ENCODE peak calls at places on chromosomes 3 and 15, in four cellular contexts. S, M, P and X are unnamed samples.

GRCh38 chr15:93865610-93866009 is 365.8 kb upstream of the MCTP2 start:
- DNase-seq in S (peak), M (no peak), P (no peak), X (no peak)

GRCh38 chr3:160400048-160400630 is 689 bp downstream of the SMC4 start:
- DNase-seq in S (peak), M (peak), P (peak), X (peak)

GRCh38 chr3:24305795-24306467 is 188.7 kb downstream of the THRB start:
- DNase-seq in S (no peak), M (peak), P (no peak), X (no peak)

GRCh38 chr15:78216276-78217229 is 17.8 kb downstream of the ACSBG1 start:
- DNase-seq in S (peak), M (peak), P (peak), X (peak)

GRCh38 chr15:74906450-74907276 is at the start of gene FAM219B:
- DNase-seq in S (peak), M (peak), P (peak), X (peak)

GRCh38 chr3:188788621-188789081 is 383.1 kb upstream of the TPRG1 start:
- DNase-seq in S (no peak), M (peak), P (no peak), X (no peak)

GRCh38 chr15:70748281-70748747 is 15.0 kb downstream of the UACA start:
- DNase-seq in S (peak), M (no peak), P (peak), X (peak)

GRCh38 chr3:183298708-183299153 is 45.7 kb downstream of the B3GNT5 start:
- DNase-seq in S (peak), M (peak), P (no peak), X (peak)

GRCh38 chr15:59200560-59200959 is 6.1 kb upstream of the LDHAL6B start:
- DNase-seq in S (no peak), M (no peak), P (no peak), X (no peak)

GRCh38 chr15:63188247-63188936 is 1.0 kb upstream of the RAB8B start:
- DNase-seq in S (no peak), M (no peak), P (no peak), X (no peak)

GRCh38 chr3:32630266-32630665 is 54.7 kb upstream of the CNOT10 start:
- DNase-seq in S (no peak), M (no peak), P (no peak), X (no peak)

GRCh38 chr3:10309736-10310135 is 11.2 kb downstream of the SEC13 start:
- DNase-seq in S (no peak), M (no peak), P (no peak), X (no peak)

GRCh38 chr15:74795961-74796625 is 14.2 kb downstream of the CSK start:
- DNase-seq in S (no peak), M (no peak), P (no peak), X (no peak)

GRCh38 chr3:47907784-47908183 is 104.8 kb downstream of the DHX30 start:
- DNase-seq in S (no peak), M (no peak), P (no peak), X (no peak)

GRCh38 chr3:14124223-14124614 is 451 bp downstream of the CHCHD4 start:
- DNase-seq in S (peak), M (peak), P (no peak), X (peak)

GRCh38 chr3:34408088-34408487 is 609.7 kb downstream of the PDCD6IP start:
- DNase-seq in S (no peak), M (no peak), P (no peak), X (no peak)

GRCh38 chr3:58143417-58144055 is 67.2 kb downstream of the DNASE1L3 start:
- DNase-seq in S (no peak), M (no peak), P (no peak), X (no peak)

GRCh38 chr3:16290007-16290826 is 25.2 kb downstream of the OXNAD1 start:
- DNase-seq in S (peak), M (no peak), P (no peak), X (no peak)

GRCh38 chr15:73225358-73226015 is 143.3 kb downstream of the HCN4 start:
- DNase-seq in S (no peak), M (no peak), P (no peak), X (no peak)

GRCh38 chr3:128784228-128784627 is 58.2 kb downstream of the RAB7A start:
- DNase-seq in S (peak), M (peak), P (no peak), X (peak)

GRCh38 chr3:186277268-186277909 is 84.6 kb downstream of the DGKG start:
- DNase-seq in S (no peak), M (no peak), P (peak), X (no peak)

GRCh38 chr15:84840741-84841429 is 23.7 kb downstream of the ALPK3 start:
- DNase-seq in S (peak), M (no peak), P (peak), X (peak)

GRCh38 chr15:63306480-63307073 is 29.2 kb downstream of the APH1B start:
- DNase-seq in S (no peak), M (no peak), P (no peak), X (no peak)

GRCh38 chr3:25783661-25784512 is 644 bp upstream of the NGLY1 start:
- DNase-seq in S (peak), M (no peak), P (peak), X (no peak)

GRCh38 chr15:46312133-46312740 is 677.4 kb downstream of the SQOR start:
- DNase-seq in S (peak), M (peak), P (peak), X (peak)

GRCh38 chr15:71610991-71611720 is 199.2 kb upstream of the NR2E3 start:
- DNase-seq in S (no peak), M (no peak), P (no peak), X (no peak)

GRCh38 chr3:43288366-43288765 is 2.0 kb downstream of the SNRK start:
- DNase-seq in S (no peak), M (no peak), P (no peak), X (no peak)

GRCh38 chr3:101725890-101726275 is 1.5 kb downstream of the CEP97 start:
- DNase-seq in S (no peak), M (no peak), P (no peak), X (no peak)

GRCh38 chr3:96754128-96754527 is 60.3 kb upstream of the EPHA6 start:
- DNase-seq in S (no peak), M (no peak), P (no peak), X (no peak)

GRCh38 chr3:133953297-133953696 is 57.6 kb upstream of the RAB6B start:
- DNase-seq in S (no peak), M (no peak), P (no peak), X (no peak)

GRCh38 chr15:85766007-85766831 is 28.5 kb downstream of the KLHL25 start:
- DNase-seq in S (no peak), M (no peak), P (no peak), X (no peak)

GRCh38 chr15:66394912-66395311 is 8.2 kb downstream of the MAP2K1 start:
- DNase-seq in S (no peak), M (no peak), P (no peak), X (no peak)

GRCh38 chr15:68404056-68404798 is 27.7 kb downstream of the ITGA11 start:
- DNase-seq in S (no peak), M (peak), P (peak), X (no peak)

GRCh38 chr15:90413411-90414379 is 25.7 kb downstream of the IQGAP1 start:
- DNase-seq in S (no peak), M (peak), P (no peak), X (no peak)

GRCh38 chr3:49745986-49746385 is 22.2 kb upstream of the GMPPB start:
- DNase-seq in S (no peak), M (no peak), P (no peak), X (no peak)

GRCh38 chr15:51096976-51097375 is 2.3 kb upstream of the TNFAIP8L3 start:
- DNase-seq in S (no peak), M (no peak), P (no peak), X (no peak)

GRCh38 chr3:66483006-66483928 is 17.6 kb downstream of the LRIG1 start:
- DNase-seq in S (peak), M (peak), P (no peak), X (peak)

GRCh38 chr3:194030372-194030771 is 105.6 kb upstream of the HES1 start:
- DNase-seq in S (no peak), M (no peak), P (no peak), X (no peak)

GRCh38 chr15:68586274-68586961 is 7.6 kb downstream of the CORO2B start:
- DNase-seq in S (no peak), M (peak), P (no peak), X (no peak)

GRCh38 chr15:68614621-68615035 is 35.8 kb downstream of the CORO2B start:
- DNase-seq in S (peak), M (peak), P (no peak), X (peak)